ENCODE peak calls at places on chromosomes 16 and 17, in five cellular contexts. H is right lobe of liver; A is CD4-positive, alpha-beta memory T cell; Z is CD8-positive, alpha-beta memory T cell; M is A549. Y is an unnamed sample.

GRCh38 chr16:46923513-46924295 is 39.5 kb downstream of the GPT2 start:
- DNase-seq in H (no peak), A (no peak), M (no peak), Z (no peak), Y (no peak)

GRCh38 chr16:77234611-77235010 is 35.4 kb downstream of the SYCE1L start:
- DNase-seq in H (no peak), M (no peak), A (no peak), Z (no peak), Y (no peak)

GRCh38 chr17:56690441-56691291 is 97.2 kb downstream of the NOG start:
- DNase-seq in M (no peak), H (no peak), Z (no peak), A (no peak), Y (no peak)

GRCh38 chr17:40321502-40322416 is 12.8 kb downstream of the RARA start:
- DNase-seq in M (no peak), A (peak), H (peak), Z (no peak), Y (no peak)

GRCh38 chr16:12089492-12090161 is 113.1 kb downstream of the SNX29 start:
- DNase-seq in M (no peak), Z (no peak), H (no peak), A (peak), Y (no peak)

GRCh38 chr16:11698271-11698689 is 30.0 kb downstream of the SNN start:
- DNase-seq in M (no peak), A (no peak), Z (peak), H (no peak), Y (no peak)

GRCh38 chr16:83762141-83763024 is 45.4 kb upstream of the HSBP1 start:
- DNase-seq in A (no peak), Z (no peak), M (no peak), H (no peak), Y (no peak)

GRCh38 chr16:27464663-27465482 is 62.9 kb downstream of the IL21R start:
- DNase-seq in A (no peak), Z (peak), H (no peak), M (no peak), Y (no peak)

GRCh38 chr17:72614871-72615626 is 477.4 kb downstream of the SLC39A11 start:
- DNase-seq in M (peak), A (no peak), H (no peak), Z (no peak), Y (no peak)

GRCh38 chr16:1740234-1740633 is 31.1 kb downstream of the NME3 start:
- DNase-seq in Z (no peak), A (no peak), M (no peak), H (no peak), Y (no peak)

GRCh38 chr17:74335529-74336062 is 9.6 kb downstream of the KIF19 start:
- DNase-seq in A (no peak), H (no peak), Z (no peak), M (no peak), Y (no peak)

GRCh38 chr17:12815642-12816141 is 26.4 kb downstream of the ARHGAP44 start:
- DNase-seq in A (no peak), Z (no peak), M (no peak), H (no peak), Y (no peak)

GRCh38 chr17:52027620-52028019 is 130.9 kb downstream of the CA10 start:
- DNase-seq in A (no peak), H (no peak), M (no peak), Z (no peak), Y (no peak)

GRCh38 chr16:85203462-85203813 is 91.2 kb upstream of the CIBAR2 start:
- DNase-seq in A (no peak), M (no peak), Z (no peak), H (no peak), Y (no peak)

GRCh38 chr17:52470553-52470952 is 312.0 kb upstream of the CA10 start:
- DNase-seq in A (no peak), M (no peak), H (no peak), Z (no peak), Y (no peak)

GRCh38 chr17:50468120-50469004 is at the start of gene CHAD:
- DNase-seq in A (no peak), H (no peak), Z (no peak), M (no peak), Y (no peak)

GRCh38 chr17:82793974-82794620 is 42.2 kb downstream of the TBCD start:
- DNase-seq in A (no peak), Z (no peak), M (no peak), H (no peak), Y (no peak)
- H3K4me3 ChIP-seq in A (no peak), Z (no peak), M (no peak), H (no peak), Y (no peak)

GRCh38 chr16:88804552-88805339 is 1.2 kb downstream of the CDT1 start:
- DNase-seq in Z (no peak), H (no peak), M (peak), A (no peak), Y (no peak)

GRCh38 chr16:88805887-88806393 is 2.4 kb downstream of the CDT1 start:
- DNase-seq in H (no peak), A (no peak), M (no peak), Z (no peak), Y (no peak)

GRCh38 chr16:88803264-88803987 is at the start of gene CDT1:
- DNase-seq in M (peak), A (peak), H (peak), Z (peak), Y (peak)

GRCh38 chr16:88805340-88805715 is 1.7 kb downstream of the CDT1 start:
- DNase-seq in M (no peak), H (no peak), A (no peak), Z (no peak), Y (no peak)

GRCh38 chr16:88804173-88804551 is 573 bp downstream of the CDT1 start:
- DNase-seq in Z (no peak), H (no peak), A (no peak), M (no peak), Y (no peak)
- H3K4me3 ChIP-seq in Z (no peak), H (peak), A (no peak), M (peak), Y (peak)

GRCh38 chr17:29719469-29719868 is 96.8 kb upstream of the CORO6 start:
- DNase-seq in Z (no peak), A (no peak), H (no peak), M (no peak), Y (no peak)

GRCh38 chr17:29722411-29723198 is 99.9 kb upstream of the CORO6 start:
- DNase-seq in H (no peak), M (no peak), A (peak), Z (peak), Y (peak)

GRCh38 chr17:29717817-29718216 is 95.1 kb upstream of the CORO6 start:
- DNase-seq in M (no peak), Z (no peak), H (no peak), A (no peak), Y (no peak)

GRCh38 chr17:29718446-29719039 is 95.8 kb upstream of the CORO6 start:
- DNase-seq in H (no peak), A (no peak), Z (no peak), M (no peak), Y (no peak)

DNA sequence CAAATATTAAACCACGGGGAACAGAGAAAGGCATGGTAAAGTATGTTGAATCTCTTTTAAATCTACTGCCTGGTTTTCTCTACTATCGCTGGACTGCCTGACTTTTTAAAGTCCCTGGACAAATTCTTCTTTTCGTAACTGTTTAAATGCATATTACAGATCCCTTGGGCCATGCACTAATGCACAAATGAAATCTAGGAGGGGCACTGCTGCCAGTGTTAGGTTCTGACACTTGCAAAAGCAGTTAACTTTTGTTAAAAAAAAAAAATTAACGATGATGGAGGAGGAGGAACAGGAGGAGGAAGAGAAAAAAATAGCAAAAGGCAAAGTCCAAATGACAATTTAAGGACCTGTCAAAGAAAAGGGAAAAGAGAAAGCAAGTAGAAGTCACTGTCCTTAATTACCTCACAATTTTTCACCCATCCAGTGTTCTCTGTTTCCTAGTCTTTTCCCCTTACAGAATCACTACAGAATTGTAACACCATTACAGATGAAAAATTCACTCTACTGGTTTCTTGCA is 97.8 kb upstream of the CORO6 start:
- DNase-seq in H (no peak), A (no peak), Z (no peak), M (no peak), Y (no peak)
- H3K4me3 ChIP-seq in H (no peak), A (no peak), Z (no peak), M (no peak), Y (no peak)

DNA sequence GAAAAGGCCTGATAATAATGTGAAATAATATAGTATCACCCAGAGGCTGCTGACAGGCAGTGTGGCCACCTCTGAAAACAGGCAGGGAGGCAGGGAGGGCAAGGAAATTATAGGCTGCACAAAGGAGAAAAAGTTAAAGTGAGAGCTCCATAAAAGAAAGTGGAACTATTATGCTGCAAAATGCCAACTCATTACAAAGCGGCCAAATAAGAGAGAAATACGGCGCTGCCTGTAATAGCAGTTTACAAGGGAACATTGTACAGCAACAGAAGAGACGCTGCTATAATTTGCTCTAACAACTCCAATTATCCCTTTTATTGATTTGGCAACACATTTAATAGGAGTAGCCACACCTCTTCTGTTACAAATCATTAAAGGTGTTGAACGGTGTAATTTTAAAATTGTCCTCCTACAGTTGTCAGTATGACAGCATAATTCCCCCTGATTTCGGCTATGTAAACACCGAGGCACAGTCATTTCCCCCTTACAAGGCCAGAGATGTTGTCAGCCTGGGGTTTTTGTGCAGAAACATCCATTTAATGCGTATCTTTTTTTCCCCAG is 120.3 kb downstream of the MRM1 start:
- DNase-seq in Z (no peak), H (no peak), M (no peak), A (no peak), Y (no peak)
- H3K4me3 ChIP-seq in Z (peak), H (peak), M (peak), A (no peak), Y (peak)

DNA sequence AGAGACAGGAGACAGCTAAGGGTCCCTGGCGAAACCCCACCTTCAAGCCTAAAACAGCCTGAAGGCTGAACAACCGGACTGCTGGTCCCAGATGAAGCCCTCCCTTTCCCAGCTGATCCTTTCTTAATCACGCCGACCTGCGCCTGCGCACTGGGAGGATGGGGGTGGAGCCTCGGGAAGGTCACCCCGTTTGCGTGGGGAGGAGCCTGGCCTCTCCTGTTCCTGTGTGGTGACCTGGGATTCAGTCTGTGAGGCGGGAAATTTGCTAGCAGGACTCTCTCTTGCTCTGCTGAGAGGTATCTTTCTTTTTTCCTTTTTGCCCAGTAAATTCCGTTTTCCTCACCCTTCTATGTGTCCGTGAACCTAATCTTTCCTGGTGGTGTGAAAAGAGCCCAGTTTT is 9.6 kb downstream of the FAM20A start:
- DNase-seq in A (no peak), Z (no peak), M (no peak), H (no peak), Y (no peak)
- H3K4me3 ChIP-seq in A (no peak), Z (no peak), M (no peak), H (no peak), Y (no peak)

GRCh38 chr17:17840751-17841591 is 4.2 kb upstream of the SREBF1 start:
- DNase-seq in Z (no peak), A (no peak), M (no peak), H (no peak), Y (no peak)
- H3K4me3 ChIP-seq in Z (no peak), A (no peak), M (peak), H (peak), Y (no peak)

GRCh38 chr16:53991181-53992056 is 287.5 kb downstream of the FTO start:
- DNase-seq in A (no peak), M (no peak), H (no peak), Z (no peak), Y (peak)
- H3K4me3 ChIP-seq in A (no peak), M (no peak), H (no peak), Z (no peak), Y (peak)

DNA sequence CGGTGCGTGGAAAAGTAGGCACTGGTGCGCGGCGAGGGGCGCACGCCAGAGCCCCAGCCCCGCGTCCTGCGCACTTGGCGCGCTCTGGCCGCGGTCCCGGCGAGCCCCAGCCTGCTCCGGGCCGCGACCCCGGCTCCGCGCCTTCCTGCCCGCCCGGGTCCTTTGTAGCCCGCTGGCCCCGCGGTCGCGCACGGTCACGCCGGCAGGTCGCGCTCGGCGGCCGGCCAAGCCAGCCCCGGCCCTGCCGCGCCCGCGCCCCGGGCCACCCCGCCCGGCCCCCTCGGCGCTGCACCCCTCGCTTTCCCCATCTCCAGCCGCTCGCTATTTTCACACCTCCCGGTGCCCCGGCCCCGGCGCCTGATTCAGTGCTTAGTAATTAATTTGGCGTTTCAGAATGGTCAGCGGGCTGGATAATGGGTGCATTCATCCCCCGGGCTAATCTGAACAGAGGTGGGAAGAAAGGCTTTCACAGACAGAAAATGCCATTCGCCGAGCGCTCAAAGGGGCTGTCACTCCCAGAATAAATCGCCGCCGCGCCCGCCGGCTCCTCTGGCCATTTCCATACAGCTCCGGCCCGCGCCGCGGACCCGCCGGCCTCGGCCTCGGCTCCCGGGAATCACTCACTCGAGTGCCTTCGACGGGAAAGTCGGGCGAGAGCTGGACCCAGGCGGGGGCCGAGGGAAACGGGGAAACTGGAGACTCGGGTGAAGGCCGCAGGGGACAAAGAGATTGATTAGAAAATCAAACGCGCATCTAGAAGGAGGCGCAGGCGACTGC is 17.8 kb upstream of the NTN1 start:
- DNase-seq in H (no peak), A (no peak), Z (no peak), M (no peak), Y (no peak)
- H3K4me3 ChIP-seq in H (peak), A (no peak), Z (no peak), M (peak), Y (no peak)

Y was measured in Jurkat, Clone E6-1.